ENCODE peak calls at places on chromosomes 1 and 21, in four cellular contexts. One of them, this sample, is unnamed.

GRCh38 chr1:181531951-181532640 is 48.8 kb downstream of the CACNA1E start:
- DNase-seq in ACHN: no peak
- DNase-seq in aorta: no peak
- DNase-seq in HT1080: peak
- DNase-seq in this sample: peak

GRCh38 chr1:75615664-75616435 is 4.9 kb upstream of the SLC44A5 start:
- DNase-seq in HT1080: no peak
- DNase-seq in ACHN: peak
- DNase-seq in aorta: peak
- DNase-seq in this sample: no peak

GRCh38 chr21:14869984-14870840 is 194.6 kb downstream of the NRIP1 start:
- DNase-seq in aorta: no peak
- DNase-seq in ACHN: no peak
- DNase-seq in HT1080: no peak
- DNase-seq in this sample: no peak

GRCh38 chr1:25117233-25117823 is 115.0 kb downstream of the SYF2 start:
- DNase-seq in ACHN: peak
- DNase-seq in HT1080: no peak
- DNase-seq in aorta: no peak
- DNase-seq in this sample: peak

GRCh38 chr1:94270801-94271203 is 33.4 kb upstream of the ARHGAP29 start:
- DNase-seq in ACHN: peak
- DNase-seq in HT1080: peak
- DNase-seq in aorta: no peak
- DNase-seq in this sample: peak

GRCh38 chr1:157415661-157416060 is 136.7 kb downstream of the FCRL5 start:
- DNase-seq in ACHN: no peak
- DNase-seq in aorta: no peak
- DNase-seq in HT1080: peak
- DNase-seq in this sample: no peak

GRCh38 chr21:31991356-31992331 is 118.8 kb downstream of the HUNK start:
- DNase-seq in ACHN: peak
- DNase-seq in HT1080: no peak
- DNase-seq in aorta: no peak
- DNase-seq in this sample: no peak

GRCh38 chr1:17831619-17832018 is 76.5 kb downstream of the ACTL8 start:
- DNase-seq in HT1080: peak
- DNase-seq in ACHN: peak
- DNase-seq in aorta: no peak
- DNase-seq in this sample: peak

GRCh38 chr21:25324666-25325065 is 282.6 kb downstream of the MRPL39 start:
- DNase-seq in HT1080: no peak
- DNase-seq in ACHN: no peak
- DNase-seq in aorta: no peak
- DNase-seq in this sample: no peak

GRCh38 chr1:43531906-43532584 is 1.4 kb downstream of the PTPRF start:
- DNase-seq in HT1080: no peak
- DNase-seq in ACHN: peak
- DNase-seq in aorta: no peak
- DNase-seq in this sample: no peak

GRCh38 chr1:156705918-156706646 is 699 bp upstream of the CRABP2 start:
- DNase-seq in HT1080: peak
- DNase-seq in ACHN: peak
- DNase-seq in aorta: peak
- DNase-seq in this sample: peak

GRCh38 chr1:31183927-31184554 is 55.6 kb downstream of the NKAIN1 start:
- DNase-seq in ACHN: peak
- DNase-seq in HT1080: no peak
- DNase-seq in aorta: no peak
- DNase-seq in this sample: peak

GRCh38 chr21:34734696-34735095 is 65.9 kb downstream of the CLIC6 start:
- DNase-seq in ACHN: no peak
- DNase-seq in HT1080: no peak
- DNase-seq in aorta: no peak
- DNase-seq in this sample: no peak

GRCh38 chr21:36134820-36135390 is at the start of gene CBR3:
- DNase-seq in ACHN: peak
- DNase-seq in aorta: peak
- DNase-seq in HT1080: peak
- DNase-seq in this sample: no peak

GRCh38 chr1:94819945-94820746 is at the start of gene SLC44A3:
- DNase-seq in aorta: peak
- DNase-seq in HT1080: peak
- DNase-seq in ACHN: peak
- DNase-seq in this sample: peak

GRCh38 chr1:244239261-244239770 is 188.2 kb downstream of the ZBTB18 start:
- DNase-seq in ACHN: no peak
- DNase-seq in HT1080: no peak
- DNase-seq in aorta: no peak
- DNase-seq in this sample: peak

GRCh38 chr21:37459575-37459974 is 93.0 kb downstream of the DYRK1A start:
- DNase-seq in HT1080: peak
- DNase-seq in aorta: no peak
- DNase-seq in ACHN: no peak
- DNase-seq in this sample: no peak

GRCh38 chr1:213728593-213729536 is 258.9 kb upstream of the PROX1 start:
- DNase-seq in aorta: no peak
- DNase-seq in ACHN: no peak
- DNase-seq in HT1080: no peak
- DNase-seq in this sample: no peak

GRCh38 chr21:44765231-44766013 is 36.2 kb downstream of the UBE2G2 start:
- DNase-seq in HT1080: no peak
- DNase-seq in ACHN: peak
- DNase-seq in aorta: no peak
- DNase-seq in this sample: peak

GRCh38 chr1:64896546-64896945 is 69.8 kb downstream of the JAK1 start:
- DNase-seq in HT1080: no peak
- DNase-seq in aorta: no peak
- DNase-seq in ACHN: no peak
- DNase-seq in this sample: no peak

GRCh38 chr1:225627304-225627947 is 25.5 kb downstream of the ENAH start:
- DNase-seq in aorta: no peak
- DNase-seq in HT1080: no peak
- DNase-seq in ACHN: no peak
- DNase-seq in this sample: no peak

GRCh38 chr1:147771216-147772125 is 11.1 kb upstream of the GJA5 start:
- DNase-seq in HT1080: peak
- DNase-seq in aorta: peak
- DNase-seq in ACHN: no peak
- DNase-seq in this sample: peak

GRCh38 chr1:30111431-30111830 is 612.0 kb downstream of the MATN1 start:
- DNase-seq in aorta: peak
- DNase-seq in ACHN: peak
- DNase-seq in HT1080: peak
- DNase-seq in this sample: peak

GRCh38 chr1:54490361-54491248 is 57.4 kb upstream of the ACOT11 start:
- DNase-seq in ACHN: no peak
- DNase-seq in aorta: peak
- DNase-seq in HT1080: no peak
- DNase-seq in this sample: no peak

GRCh38 chr1:41658444-41659158 is 174.1 kb upstream of the EDN2 start:
- DNase-seq in HT1080: no peak
- DNase-seq in ACHN: no peak
- DNase-seq in aorta: peak
- DNase-seq in this sample: no peak

GRCh38 chr21:44934276-44934675 is 5.6 kb upstream of the SLX9 start:
- DNase-seq in ACHN: no peak
- DNase-seq in aorta: no peak
- DNase-seq in HT1080: no peak
- DNase-seq in this sample: no peak

GRCh38 chr1:113783254-113784103 is 24.2 kb upstream of the PHTF1 start:
- DNase-seq in aorta: peak
- DNase-seq in ACHN: no peak
- DNase-seq in HT1080: peak
- DNase-seq in this sample: no peak

GRCh38 chr1:167750641-167751040 is 28.9 kb downstream of the MPZL1 start:
- DNase-seq in HT1080: no peak
- DNase-seq in aorta: no peak
- DNase-seq in ACHN: no peak
- DNase-seq in this sample: no peak

GRCh38 chr1:8004113-8004802 is 21.9 kb downstream of the ERRFI1 start:
- DNase-seq in ACHN: no peak
- DNase-seq in HT1080: no peak
- DNase-seq in aorta: no peak
- DNase-seq in this sample: no peak

GRCh38 chr21:42160111-42160949 is 58.6 kb upstream of the ABCG1 start:
- DNase-seq in HT1080: no peak
- DNase-seq in aorta: no peak
- DNase-seq in ACHN: no peak
- DNase-seq in this sample: no peak

GRCh38 chr1:46380004-46380403 is 14.1 kb upstream of the FAAH start:
- DNase-seq in HT1080: no peak
- DNase-seq in aorta: no peak
- DNase-seq in ACHN: no peak
- DNase-seq in this sample: no peak

GRCh38 chr1:109783436-109783835 is 19.7 kb upstream of the EPS8L3 start:
- DNase-seq in HT1080: peak
- DNase-seq in aorta: peak
- DNase-seq in ACHN: peak
- DNase-seq in this sample: peak

GRCh38 chr21:34020934-34021553 is 52.3 kb upstream of the MRPS6 start:
- DNase-seq in aorta: no peak
- DNase-seq in ACHN: no peak
- DNase-seq in HT1080: no peak
- DNase-seq in this sample: no peak

GRCh38 chr1:113283914-113284313 is 106.4 kb upstream of the MAGI3 start:
- DNase-seq in HT1080: no peak
- DNase-seq in ACHN: no peak
- DNase-seq in aorta: no peak
- DNase-seq in this sample: no peak

GRCh38 chr1:213103377-213104306 is 52.6 kb downstream of the RPS6KC1 start:
- DNase-seq in aorta: no peak
- DNase-seq in HT1080: no peak
- DNase-seq in ACHN: no peak
- DNase-seq in this sample: no peak

GRCh38 chr1:12177156-12177998 is 10.6 kb downstream of the TNFRSF1B start:
- DNase-seq in aorta: no peak
- DNase-seq in ACHN: no peak
- DNase-seq in HT1080: no peak
- DNase-seq in this sample: no peak

GRCh38 chr1:59357645-59358044 is 60.8 kb downstream of the FGGY start:
- DNase-seq in HT1080: no peak
- DNase-seq in ACHN: no peak
- DNase-seq in aorta: no peak
- DNase-seq in this sample: no peak